ENCODE peak calls at places on chromosomes 16 and 17, in ten cellular contexts. G is CD4-positive, alpha-beta memory T cell; Q is neural progenitor cell; S is A673; A is H7; N is lower lobe of right lung; W is BE2C; K is GM23338; C is ascending aorta; J is OCI-LY7. I is an unnamed sample. For H3K36me3, the result is how much of the 10 kb centered on the place peaks cover.

GRCh38 chr16:15396948-15397594 is 1.5 kb downstream of the MPV17L start:
- DNase-seq in N (no peak), Q (no peak), C (no peak), S (no peak), J (no peak), G (no peak), W (no peak), A (no peak), K (no peak), I (no peak)

GRCh38 chr16:17273142-17273561 is 197.6 kb downstream of the XYLT1 start:
- DNase-seq in S (no peak), G (no peak), Q (no peak), K (no peak), J (no peak), W (no peak), N (no peak), A (no peak), C (no peak), I (no peak)

GRCh38 chr17:2070241-2071023 is 15.5 kb downstream of the HIC1 start:
- DNase-seq in G (no peak), A (peak), N (no peak), K (peak), C (no peak), W (no peak), J (no peak), S (no peak), Q (no peak), I (peak)

GRCh38 chr17:4782652-4783051 is 3.5 kb downstream of the VMO1 start:
- DNase-seq in K (peak), W (no peak), S (peak), J (no peak), A (peak), N (peak), C (no peak), G (no peak), Q (no peak), I (peak)

GRCh38 chr16:68737730-68738590 is 868 bp downstream of the CDH1 start:
- DNase-seq in N (peak), J (no peak), S (no peak), G (no peak), K (peak), A (peak), Q (peak), C (no peak), W (no peak), I (peak)

GRCh38 chr16:68197250-68197649 is 38.7 kb downstream of the ESRP2 start:
- DNase-seq in G (no peak), W (no peak), N (no peak), S (no peak), K (no peak), A (no peak), J (no peak), C (no peak), Q (no peak), I (no peak)

GRCh38 chr16:12098429-12099310 is 122.1 kb downstream of the SNX29 start:
- DNase-seq in Q (no peak), C (no peak), A (no peak), S (no peak), W (no peak), N (peak), G (no peak), J (no peak), K (no peak), I (no peak)

GRCh38 chr17:8185580-8186445 is 4.2 kb downstream of the BORCS6 start:
- DNase-seq in S (peak), C (peak), Q (peak), G (peak), W (peak), K (peak), N (peak), J (peak), A (peak), I (peak)

GRCh38 chr16:468072-468821 is 42.8 kb downstream of the RAB11FIP3 start:
- DNase-seq in K (peak), S (no peak), A (no peak), C (no peak), W (no peak), N (no peak), Q (peak), G (no peak), J (no peak), I (peak)

GRCh38 chr16:16143038-16143763 is 80.1 kb downstream of the ABCC6 start:
- DNase-seq in A (peak), S (peak), N (no peak), G (no peak), Q (peak), W (peak), C (no peak), J (peak), K (peak), I (peak)

GRCh38 chr17:15908378-15908777 is 36.6 kb upstream of the ADORA2B start:
- DNase-seq in S (no peak), A (no peak), J (no peak), Q (no peak), K (no peak), W (no peak), N (no peak), G (no peak), C (no peak), I (no peak)

GRCh38 chr16:75265911-75266701 is 14.7 kb upstream of the BCAR1 start:
- DNase-seq in C (no peak), N (peak), G (no peak), J (peak), W (peak), K (peak), A (peak), Q (peak), S (peak), I (peak)

GRCh38 chr17:73746314-73747073 is 102.2 kb upstream of the SDK2 start:
- DNase-seq in C (no peak), N (no peak), Q (no peak), S (no peak), A (peak), W (no peak), J (no peak), G (no peak), K (no peak), I (no peak)

GRCh38 chr16:3664187-3664896 is 9.9 kb downstream of the DNASE1 start:
- DNase-seq in C (no peak), A (peak), G (no peak), S (no peak), N (no peak), W (no peak), J (no peak), K (no peak), Q (no peak), I (no peak)
- H3K36me3 ChIP-seq in C (half or more), A (under half), G (under half), S (half or more), N (half or more), W (half or more), J (half or more), K (under half), Q (under half), I (half or more)

DNA sequence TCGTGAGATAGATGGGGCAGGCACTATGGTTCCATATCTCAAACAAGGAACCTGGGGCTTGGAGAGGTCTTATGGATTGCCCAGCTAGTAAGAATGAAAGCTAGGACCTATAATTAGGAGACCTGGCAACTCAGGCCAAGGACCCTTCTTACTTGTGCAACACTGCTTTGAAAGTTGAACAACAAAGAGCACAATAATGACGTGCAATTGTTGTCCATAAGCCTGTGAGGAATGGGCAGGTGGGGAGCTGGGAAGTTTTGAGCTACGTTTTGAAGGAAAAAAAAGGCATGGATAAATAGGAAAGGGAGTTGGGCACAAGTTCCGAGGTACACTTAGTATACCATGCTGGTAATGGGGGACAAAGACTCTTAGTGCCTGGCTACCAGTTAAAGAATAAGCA is 104.3 kb downstream of the HS3ST3B1 start:
- DNase-seq in C (no peak), K (no peak), W (no peak), J (no peak), N (no peak), Q (no peak), G (no peak), S (no peak), A (no peak), I (no peak)
- H3K4me3 ChIP-seq in C (no peak), K (no peak), W (no peak), J (no peak), N (no peak), Q (no peak), G (no peak), S (no peak), A (no peak), I (no peak)

GRCh38 chr17:81865733-81866439 is 5.3 kb downstream of the ARHGDIA start:
- DNase-seq in K (no peak), C (no peak), J (no peak), N (no peak), W (no peak), S (no peak), A (no peak), Q (no peak), G (peak), I (no peak)

GRCh38 chr17:81866440-81867122 is 4.6 kb downstream of the ARHGDIA start:
- DNase-seq in J (peak), N (no peak), C (no peak), G (peak), S (no peak), W (no peak), K (no peak), A (peak), Q (no peak), I (no peak)

GRCh38 chr17:81865358-81865732 is 5.0 kb upstream of the P4HB start:
- DNase-seq in W (no peak), K (no peak), J (no peak), N (no peak), A (no peak), G (no peak), Q (no peak), S (no peak), C (no peak), I (no peak)

GRCh38 chr17:81863123-81863675 is 2.9 kb upstream of the P4HB start:
- DNase-seq in G (no peak), K (no peak), S (no peak), Q (no peak), J (no peak), C (no peak), N (no peak), W (no peak), A (no peak), I (no peak)

DNA sequence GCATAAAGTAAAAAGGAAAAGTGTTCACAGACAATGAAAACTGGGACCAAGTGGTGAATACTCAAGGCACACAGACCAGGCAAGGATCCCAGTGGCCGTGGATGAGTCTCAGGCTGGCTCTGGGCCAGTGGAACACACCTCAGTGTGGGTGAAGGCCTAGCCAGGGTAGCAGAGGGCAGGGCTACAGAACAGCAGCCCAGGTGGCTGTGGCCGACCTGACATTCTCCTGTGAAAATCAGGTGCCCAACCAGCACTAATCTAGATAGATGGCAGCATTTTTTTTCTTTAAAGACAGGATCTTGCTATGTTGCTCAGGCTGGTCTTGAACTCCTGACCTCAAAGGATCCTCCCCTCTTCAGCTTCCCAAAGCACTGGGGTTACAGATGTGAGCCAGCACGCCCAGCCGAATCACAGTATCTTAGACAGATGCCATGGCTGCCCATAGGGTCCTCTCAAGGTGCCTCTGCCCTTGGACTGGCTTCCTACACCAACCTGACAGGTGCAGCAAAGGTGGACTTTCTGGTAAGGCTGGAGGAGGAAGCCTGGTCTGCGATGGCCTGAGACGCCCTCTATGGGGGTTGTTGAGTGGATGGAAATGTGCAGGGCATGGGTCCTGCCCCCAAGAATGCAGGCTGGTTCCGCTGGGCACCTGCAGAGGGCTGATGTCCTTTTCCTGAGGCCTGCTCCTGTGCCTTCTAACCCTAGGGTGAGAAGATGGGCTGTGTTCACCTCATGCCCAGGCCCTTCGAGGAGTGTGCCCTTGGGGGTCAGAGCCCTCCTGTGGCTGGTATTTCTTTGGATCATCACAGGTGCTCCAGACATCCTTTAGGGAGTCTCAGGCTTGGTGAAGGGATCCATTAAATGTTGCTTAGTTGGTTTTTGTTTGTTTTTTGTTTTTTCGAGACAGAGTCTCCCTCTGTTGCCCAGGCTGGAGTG is 3.8 kb upstream of the P4HB start:
- DNase-seq in C (no peak), K (peak), Q (no peak), A (peak), N (no peak), J (peak), G (no peak), W (no peak), S (no peak), I (peak)
- H3K36me3 ChIP-seq in C (under half), K (under half), Q (under half), A (under half), N (half or more), J (half or more), G (under half), W (under half), S (under half), I (half or more)

DNA sequence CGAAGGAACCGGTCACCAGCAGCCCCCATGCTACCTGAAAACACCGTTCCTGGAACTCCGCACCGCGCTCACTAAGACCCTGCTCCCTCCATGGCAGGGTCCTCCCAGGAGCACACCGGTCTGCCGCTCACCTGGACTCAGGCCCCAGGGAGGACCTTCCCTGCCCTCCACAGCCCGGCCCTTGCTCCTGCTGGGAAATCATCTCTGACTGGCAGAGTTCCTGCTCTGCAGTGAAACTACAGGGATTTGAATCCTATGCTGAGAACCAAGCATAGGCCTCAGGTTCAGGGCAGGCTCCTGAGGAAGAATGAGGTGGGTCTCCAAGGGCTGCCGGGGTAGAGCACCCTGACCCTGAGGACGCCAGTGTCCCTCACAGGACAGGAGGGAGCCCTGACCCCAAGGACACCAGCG is 88.5 kb downstream of the KCNJ12 start:
- DNase-seq in G (no peak), J (no peak), A (peak), C (no peak), N (no peak), S (no peak), W (no peak), Q (no peak), K (peak), I (peak)
- H3K4me3 ChIP-seq in G (no peak), J (no peak), A (peak), C (no peak), N (no peak), S (no peak), W (no peak), Q (peak), K (peak), I (no peak)